ENCODE peak calls at places on chromosomes 3 and 15, in seven cellular contexts. I, G, C, E, K, R and J are unnamed samples.

GRCh38 chr3:141920701-141921100 is 44.3 kb downstream of the ATP1B3 start:
- DNase-seq in G (no peak), I (no peak), C (no peak), R (no peak), E (no peak), K (no peak), J (no peak)

GRCh38 chr3:100230715-100231114 is 30.1 kb upstream of the TBC1D23 start:
- DNase-seq in G (no peak), E (no peak), R (no peak), C (no peak), K (no peak), I (no peak), J (no peak)

GRCh38 chr15:62706361-62706760 is 336.2 kb upstream of the TPM1 start:
- DNase-seq in R (no peak), C (no peak), I (no peak), K (no peak), E (no peak), G (peak; percentile 9), J (no peak)

GRCh38 chr3:54320376-54320775 is 198.0 kb downstream of the CACNA2D3 start:
- DNase-seq in R (no peak), E (no peak), K (no peak), I (no peak), G (no peak), C (no peak), J (no peak)

GRCh38 chr3:53495518-53496501 is 1.4 kb downstream of the CACNA1D start:
- DNase-seq in G (no peak), E (peak; percentile 73), I (peak; percentile 15), R (peak; percentile 30), C (peak; percentile 17), K (peak; percentile 70), J (peak; percentile 35)

GRCh38 chr15:81256916-81257315 is 60.2 kb downstream of the IL16 start:
- DNase-seq in C (no peak), I (no peak), K (no peak), G (peak; percentile 24), R (no peak), E (no peak), J (no peak)

GRCh38 chr3:126126292-126126691 is 42.4 kb upstream of the SLC41A3 start:
- DNase-seq in E (peak; percentile 50), R (peak; percentile 15), I (peak; percentile 4), K (peak; percentile 48), C (no peak), G (no peak), J (no peak)

GRCh38 chr3:152334761-152335160 is 66.0 kb downstream of the MBNL1 start:
- DNase-seq in K (no peak), G (no peak), C (no peak), R (no peak), I (no peak), E (no peak), J (no peak)

GRCh38 chr3:98561727-98562521 is 30.1 kb downstream of the GPR15 start:
- DNase-seq in K (no peak), I (no peak), C (no peak), E (no peak), R (no peak), G (peak; percentile 22), J (no peak)

GRCh38 chr3:60829058-60829457 is 422.2 kb downstream of the FHIT start:
- DNase-seq in C (no peak), E (no peak), I (no peak), G (no peak), R (no peak), K (no peak), J (no peak)

GRCh38 chr3:4533489-4534443 is 40.6 kb downstream of the ITPR1 start:
- DNase-seq in R (no peak), I (peak; percentile 40), K (no peak), G (no peak), C (no peak), E (no peak), J (no peak)

GRCh38 chr3:87335931-87336330 is 59.5 kb upstream of the POU1F1 start:
- DNase-seq in G (no peak), I (no peak), C (no peak), K (no peak), E (no peak), R (no peak), J (no peak)

GRCh38 chr3:140505256-140505655 is 172.6 kb upstream of the TRIM42 start:
- DNase-seq in K (no peak), R (no peak), C (no peak), E (no peak), G (no peak), I (no peak), J (no peak)

GRCh38 chr15:31268108-31268501 is 58.5 kb upstream of the KLF13 start:
- DNase-seq in E (peak; percentile 46), I (no peak), K (peak; percentile 57), R (peak; percentile 33), G (no peak), C (peak; percentile 19), J (no peak)

GRCh38 chr15:52208306-52208946 is 17.2 kb upstream of the GNB5 start:
- DNase-seq in G (peak; percentile 53), E (no peak), I (peak; percentile 74), R (peak; percentile 71), C (peak; percentile 66), K (peak; percentile 70), J (peak; percentile 53)

GRCh38 chr3:178384302-178384939 is 151.8 kb upstream of the KCNMB2 start:
- DNase-seq in E (no peak), K (no peak), I (no peak), R (no peak), C (no peak), G (no peak), J (no peak)

GRCh38 chr15:101272584-101272983 is 4.7 kb downstream of the SELENOS start:
- DNase-seq in C (no peak), I (no peak), K (no peak), R (no peak), G (no peak), E (no peak), J (no peak)

GRCh38 chr3:61146010-61146569 is 105.2 kb downstream of the FHIT start:
- DNase-seq in C (no peak), E (no peak), R (no peak), I (no peak), K (no peak), G (no peak), J (no peak)

GRCh38 chr3:99473321-99473751 is 165.1 kb upstream of the COL8A1 start:
- DNase-seq in R (no peak), K (no peak), C (no peak), G (no peak), I (no peak), E (no peak), J (no peak)

GRCh38 chr15:69505906-69506305 is 53.3 kb downstream of the RPLP1 start:
- DNase-seq in R (no peak), I (no peak), G (no peak), C (no peak), E (no peak), K (no peak), J (no peak)

GRCh38 chr3:154901263-154901662 is 178.9 kb upstream of the MME start:
- DNase-seq in E (no peak), C (no peak), K (no peak), I (no peak), G (no peak), R (no peak), J (no peak)

DNA sequence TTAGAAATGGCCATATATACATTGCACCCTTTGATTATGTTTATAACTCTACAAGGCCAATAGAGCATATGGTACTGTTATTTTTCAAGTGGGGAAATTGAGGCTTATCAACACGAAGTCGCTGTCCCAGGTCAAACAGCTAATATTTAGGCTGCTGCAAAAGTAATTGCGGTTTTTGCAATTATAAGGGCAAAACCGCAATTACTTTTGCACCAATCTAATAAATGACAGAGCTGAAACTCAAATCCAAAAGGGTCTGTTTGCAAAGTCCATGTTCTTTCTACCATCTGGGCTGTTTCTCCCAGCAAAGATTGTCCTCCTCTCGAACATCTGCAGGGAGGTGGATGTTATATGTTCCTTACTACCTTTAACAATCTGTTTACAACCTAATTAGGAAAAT is 147.2 kb downstream of the CADPS start:
- DNase-seq in G (no peak), E (no peak), C (no peak), R (no peak), K (no peak), I (no peak), J (no peak)
- H3K27ac ChIP-seq in G (no peak overlapping the region), E (no peak overlapping the region), C (no peak overlapping the region), R (no peak overlapping the region), K (no peak overlapping the region), I (no peak overlapping the region), J (no peak overlapping the region)

DNA sequence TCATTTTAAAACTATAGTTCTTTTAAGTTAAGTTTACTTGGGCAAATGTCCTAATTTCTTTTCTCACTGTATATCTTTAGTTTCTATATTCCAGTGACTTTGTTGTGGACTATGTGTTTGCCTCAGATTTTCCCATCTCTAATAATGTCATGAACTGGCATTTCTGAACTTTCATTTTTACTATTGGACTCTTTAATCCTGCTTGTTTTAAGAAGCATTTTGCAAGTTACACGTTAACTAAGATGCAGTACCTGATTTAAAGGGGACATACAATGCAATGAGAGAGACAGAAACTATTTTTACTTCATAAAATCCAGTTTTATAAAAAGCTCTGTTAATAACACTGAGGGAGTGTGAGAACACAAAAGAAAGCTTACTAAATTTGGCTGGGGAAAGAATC is 58.6 kb upstream of the PHLDB2 start:
- DNase-seq in G (no peak), K (no peak), E (no peak), C (no peak), R (no peak), I (no peak), J (no peak)
- H3K27ac ChIP-seq in G (no peak overlapping the region), K (peak overlapping the region; percentile 81), E (no peak overlapping the region), C (no peak overlapping the region), R (no peak overlapping the region), I (no peak overlapping the region), J (no peak overlapping the region)

DNA sequence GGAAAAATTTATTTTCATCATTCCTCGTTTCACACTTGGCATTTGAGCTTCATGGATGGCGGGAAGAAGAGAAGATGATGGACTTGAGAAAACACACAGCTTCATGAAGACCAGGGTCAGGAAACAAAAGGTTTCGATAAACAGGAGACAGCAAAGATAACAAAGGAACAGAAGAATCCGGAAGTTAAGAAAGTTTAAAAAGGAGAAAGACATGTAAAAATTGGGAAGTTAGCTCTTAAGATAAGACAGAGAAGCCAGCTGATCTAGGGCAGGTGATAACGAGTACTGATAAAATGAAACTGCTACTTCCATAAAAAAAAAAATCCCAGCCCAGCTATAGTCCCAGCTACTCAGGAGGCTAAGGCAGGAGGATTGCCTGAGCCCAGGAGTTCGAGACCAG is 23.9 kb downstream of the IL5RA start:
- DNase-seq in C (no peak), K (no peak), E (no peak), R (no peak), I (no peak), G (no peak), J (no peak)
- H3K27ac ChIP-seq in C (no peak overlapping the region), K (no peak overlapping the region), E (no peak overlapping the region), R (no peak overlapping the region), I (no peak overlapping the region), G (no peak overlapping the region), J (no peak overlapping the region)

DNA sequence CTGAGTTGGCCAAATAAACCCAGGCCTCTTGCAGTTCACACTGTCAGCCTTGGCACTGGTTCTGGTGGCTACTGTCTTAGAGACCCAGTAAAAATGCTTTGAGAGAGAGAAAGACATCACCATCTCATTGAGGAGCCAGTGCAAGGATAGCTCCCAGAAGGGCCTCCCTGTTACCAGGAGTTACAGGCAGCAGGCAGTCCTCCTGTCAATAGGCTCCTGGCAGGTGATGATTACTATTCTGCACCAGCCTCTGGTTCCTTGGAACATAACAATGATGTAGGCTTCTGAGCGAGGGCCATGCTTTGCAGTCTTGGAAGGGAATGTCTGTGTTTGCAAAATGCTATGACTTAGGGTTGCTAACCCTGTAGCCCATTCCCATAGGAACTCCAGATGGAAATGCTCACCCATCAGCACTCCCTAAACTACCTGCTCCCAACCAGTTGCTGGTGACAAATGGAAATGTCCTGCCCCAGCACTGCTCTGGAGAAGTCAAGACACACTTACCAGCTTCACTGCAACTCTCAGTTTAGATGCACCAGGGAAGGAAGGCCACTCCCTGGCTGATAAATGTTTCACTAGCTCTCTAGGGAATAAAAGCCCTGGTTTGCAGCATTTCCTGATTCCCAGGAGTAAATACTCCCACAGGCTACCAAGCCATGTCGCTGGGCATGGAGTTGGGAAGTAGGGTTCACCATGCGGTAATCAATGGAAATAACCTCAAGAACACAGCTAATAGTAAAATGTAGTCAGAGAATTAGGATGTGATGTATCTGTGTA is 112.2 kb upstream of the NEO1 start:
- DNase-seq in C (no peak), G (no peak), E (no peak), R (no peak), K (no peak), I (no peak), J (peak; percentile 10)
- H3K27ac ChIP-seq in C (peak overlapping the region; percentile 25), G (no peak overlapping the region), E (no peak overlapping the region), R (no peak overlapping the region), K (no peak overlapping the region), I (no peak overlapping the region), J (no peak overlapping the region)